ENCODE peak calls at places on chromosomes 5 and 9, in eight cellular contexts. N is NB4, S is OCI-LY7, L is activated T-helper 1 cell treated with Interleukin-2 at 50 U/mL for 16 hours, Q is kidney tubule cell, J is fibroblast of gingiva, U is mammary epithelial cell, P is SW 1271. Y is an unnamed sample.

GRCh38 chr5:148967783-148968182 is 95.1 kb downstream of the SH3TC2 start:
- DNase-seq in N (no peak), S (no peak), L (no peak), Q (peak), J (no peak), U (no peak), P (no peak), Y (no peak)

GRCh38 chr5:141392429-141393198 is at the start of gene PCDHGA8:
- DNase-seq in N (peak), S (peak), L (no peak), Q (no peak), J (no peak), U (no peak), P (no peak), Y (no peak)

GRCh38 chr5:149127394-149127955 is 13.8 kb upstream of the ABLIM3 start:
- DNase-seq in N (no peak), S (no peak), L (no peak), Q (no peak), J (no peak), U (no peak), P (no peak), Y (no peak)

GRCh38 chr5:31196309-31196708 is 2.8 kb downstream of the CDH6 start:
- DNase-seq in N (peak), S (no peak), L (no peak), Q (peak), J (no peak), U (no peak), P (no peak), Y (peak)

GRCh38 chr5:126481243-126481642 is 58.0 kb downstream of the GRAMD2B start:
- DNase-seq in N (no peak), S (no peak), L (no peak), Q (no peak), J (peak), U (no peak), P (no peak), Y (no peak)

GRCh38 chr5:36241636-36242533 is at the start of gene NADK2:
- DNase-seq in N (peak), S (peak), L (peak), Q (peak), J (peak), U (peak), P (peak), Y (peak)

GRCh38 chr5:69024241-69024651 is 69.6 kb upstream of the SLC30A5 start:
- DNase-seq in N (peak), S (peak), L (no peak), Q (peak), J (no peak), U (peak), P (no peak), Y (peak)

GRCh38 chr5:115209279-115209678 is 39.6 kb upstream of the TRIM36 start:
- DNase-seq in N (peak), S (peak), L (no peak), Q (no peak), J (no peak), U (no peak), P (no peak), Y (peak)

GRCh38 chr5:90529939-90530677 is 724 bp upstream of the LYSMD3 start:
- DNase-seq in N (peak), S (peak), L (peak), Q (peak), J (peak), U (peak), P (peak), Y (peak)

GRCh38 chr5:176954050-176954449 is 52.5 kb downstream of the UIMC1 start:
- DNase-seq in N (no peak), S (no peak), L (no peak), Q (no peak), J (no peak), U (no peak), P (no peak), Y (no peak)

GRCh38 chr5:93209476-93209875 is 371.5 kb downstream of the NR2F1-AS1 start:
- DNase-seq in N (no peak), S (no peak), L (no peak), Q (no peak), J (no peak), U (no peak), P (no peak), Y (no peak)

GRCh38 chr9:93154293-93154903 is 20.3 kb upstream of the NINJ1 start:
- DNase-seq in N (peak), S (peak), L (no peak), Q (peak), J (no peak), U (no peak), P (peak), Y (peak)

GRCh38 chr9:78821126-78821822 is 524.3 kb downstream of the PSAT1 start:
- DNase-seq in N (peak), S (peak), L (no peak), Q (peak), J (peak), U (peak), P (no peak), Y (peak)

GRCh38 chr5:66963559-66963971 is 233.0 kb downstream of the CD180 start:
- DNase-seq in N (no peak), S (no peak), L (no peak), Q (peak), J (peak), U (no peak), P (no peak), Y (no peak)

GRCh38 chr9:27711241-27711640 is 138.0 kb upstream of the C9orf72 start:
- DNase-seq in N (no peak), S (no peak), L (no peak), Q (no peak), J (no peak), U (no peak), P (no peak), Y (no peak)